ENCODE peak calls at places on chromosomes 2 and 18, in four cellular contexts. One of them, this sample, is unnamed.

GRCh38 chr2:113138428-113139322 is 11.3 kb downstream of the IL1RN start:
- DNase-seq in IMR-90: peak; percentile 66
- DNase-seq in GM12892: no peak
- DNase-seq in suprapubic skin: no peak
- DNase-seq in this sample: peak; percentile 56

GRCh38 chr2:130819226-130819914 is 17.3 kb upstream of the ARHGEF4 start:
- DNase-seq in GM12892: no peak
- DNase-seq in IMR-90: no peak
- DNase-seq in suprapubic skin: peak; percentile 59
- DNase-seq in this sample: no peak

GRCh38 chr2:238952261-238952924 is 104.5 kb downstream of the TWIST2 start:
- DNase-seq in IMR-90: peak; percentile 41
- DNase-seq in suprapubic skin: no peak
- DNase-seq in GM12892: no peak
- DNase-seq in this sample: no peak

GRCh38 chr18:59344990-59345389 is 14.1 kb downstream of the LMAN1 start:
- DNase-seq in GM12892: no peak
- DNase-seq in IMR-90: no peak
- DNase-seq in suprapubic skin: no peak
- DNase-seq in this sample: no peak

GRCh38 chr2:9230881-9231280 is 24.3 kb downstream of the ASAP2 start:
- DNase-seq in GM12892: no peak
- DNase-seq in IMR-90: no peak
- DNase-seq in suprapubic skin: no peak
- DNase-seq in this sample: no peak

GRCh38 chr2:8212239-8212638 is 469.6 kb upstream of the ID2 start:
- DNase-seq in suprapubic skin: no peak
- DNase-seq in GM12892: no peak
- DNase-seq in IMR-90: no peak
- DNase-seq in this sample: no peak

GRCh38 chr2:178909507-178909906 is 102.3 kb upstream of the TTN start:
- DNase-seq in GM12892: no peak
- DNase-seq in IMR-90: no peak
- DNase-seq in suprapubic skin: no peak
- DNase-seq in this sample: no peak

GRCh38 chr2:54557601-54558187 is 101.6 kb downstream of the SPTBN1 start:
- DNase-seq in IMR-90: no peak
- DNase-seq in GM12892: no peak
- DNase-seq in suprapubic skin: peak; percentile 72
- DNase-seq in this sample: no peak

GRCh38 chr18:23938046-23938756 is 76.4 kb upstream of the TTC39C start:
- DNase-seq in IMR-90: no peak
- DNase-seq in suprapubic skin: no peak
- DNase-seq in GM12892: no peak
- DNase-seq in this sample: no peak

GRCh38 chr2:120177011-120177621 is 46.1 kb downstream of the TMEM185B start:
- DNase-seq in GM12892: peak; percentile 56
- DNase-seq in IMR-90: no peak
- DNase-seq in suprapubic skin: peak; percentile 64
- DNase-seq in this sample: no peak
- TF ChIP-seq POLR2A in GM12892: peak; percentile 90
- TF ChIP-seq POLR2A in IMR-90: no peak
- TF ChIP-seq POLR2A in suprapubic skin: no peak
- TF ChIP-seq POLR2A in this sample: no peak

DNA sequence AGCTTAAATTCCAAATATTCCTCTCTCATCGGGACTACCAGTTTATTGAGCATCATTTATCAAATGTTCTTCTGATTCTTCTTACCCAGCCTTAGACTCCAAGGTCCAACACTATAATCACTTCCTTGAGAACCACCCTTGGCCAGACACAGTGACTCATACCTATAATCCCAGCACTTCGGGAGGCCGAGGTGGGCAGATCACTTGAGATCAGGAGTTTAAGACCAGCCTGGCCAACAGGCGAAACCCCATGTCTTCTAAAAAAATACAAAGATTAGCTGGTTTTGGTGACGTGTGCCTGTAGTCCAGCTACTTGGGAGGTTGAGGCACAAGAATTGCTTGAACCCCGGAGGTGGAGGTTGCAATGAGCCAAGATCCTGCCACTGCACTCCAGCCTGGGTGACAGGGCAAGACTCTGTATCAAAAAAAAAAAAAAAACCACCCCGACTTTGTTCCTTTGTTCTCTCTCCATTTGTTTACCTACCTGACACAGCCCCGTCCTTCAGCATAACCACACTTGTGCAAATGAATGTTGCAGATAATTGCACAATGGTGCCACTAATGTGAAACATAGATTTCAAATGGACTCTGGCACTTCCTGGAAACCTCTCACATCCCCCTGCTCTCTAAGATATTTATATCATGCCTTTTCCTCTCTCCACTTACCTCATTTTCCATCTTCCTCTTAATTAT is 38.9 kb upstream of the LPIN2 start:
- DNase-seq in IMR-90: no peak
- DNase-seq in suprapubic skin: no peak
- DNase-seq in GM12892: no peak
- DNase-seq in this sample: no peak
- TF ChIP-seq POLR2A in IMR-90: no peak
- TF ChIP-seq POLR2A in suprapubic skin: no peak
- TF ChIP-seq POLR2A in GM12892: no peak
- TF ChIP-seq POLR2A in this sample: no peak

GRCh38 chr2:175169191-175169590 is 1.2 kb upstream of the ATF2 start:
- DNase-seq in GM12892: no peak
- DNase-seq in IMR-90: no peak
- DNase-seq in suprapubic skin: no peak
- DNase-seq in this sample: no peak

GRCh38 chr2:175168564-175168945 is 552 bp upstream of the ATF2 start:
- DNase-seq in IMR-90: no peak
- DNase-seq in GM12892: no peak
- DNase-seq in suprapubic skin: no peak
- DNase-seq in this sample: no peak

GRCh38 chr2:175166216-175166824 is 1.7 kb downstream of the ATF2 start:
- DNase-seq in GM12892: no peak
- DNase-seq in suprapubic skin: no peak
- DNase-seq in IMR-90: no peak
- DNase-seq in this sample: no peak

GRCh38 chr2:175167076-175167791 is 769 bp downstream of the ATF2 start:
- DNase-seq in suprapubic skin: peak; percentile 71
- DNase-seq in GM12892: no peak
- DNase-seq in IMR-90: no peak
- DNase-seq in this sample: no peak

DNA sequence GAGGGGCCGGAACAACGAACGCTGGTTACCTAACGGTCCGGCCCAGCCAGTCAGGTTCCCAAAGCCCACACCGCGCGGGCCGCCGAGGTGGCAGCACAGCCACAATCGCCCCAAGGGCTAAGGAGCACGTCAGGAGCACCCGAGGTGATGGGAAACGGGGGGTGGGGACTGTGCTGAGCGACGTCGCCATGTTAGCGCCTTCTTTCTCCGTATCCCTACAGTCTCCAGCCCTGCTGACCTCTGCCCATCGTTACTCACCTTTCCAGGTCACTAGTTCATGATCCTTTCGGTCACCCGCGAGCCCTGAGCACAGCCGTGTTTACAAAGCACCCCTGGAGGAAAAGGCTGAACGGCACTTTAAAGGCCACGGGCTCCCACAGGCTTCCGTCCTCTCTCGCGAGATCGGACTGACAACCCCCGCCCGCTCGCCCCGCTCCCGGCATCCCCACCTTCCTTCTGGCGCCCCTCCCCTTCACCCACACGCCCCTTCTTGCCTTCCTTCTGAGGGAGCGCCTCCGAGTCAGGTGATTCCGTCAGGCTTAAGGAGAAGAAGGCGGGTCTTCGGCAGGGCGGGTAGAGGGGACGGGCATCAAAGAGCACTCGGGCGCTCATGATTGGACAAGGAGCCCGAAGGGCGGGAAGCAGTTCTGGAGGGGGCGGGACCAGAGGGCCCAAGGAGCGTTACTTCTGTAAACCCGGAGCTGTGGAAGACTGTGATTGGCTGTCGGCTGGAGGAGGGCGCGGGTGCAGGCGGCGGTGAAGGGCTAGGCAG is at the start of gene ATF2:
- DNase-seq in suprapubic skin: peak; percentile 99
- DNase-seq in GM12892: peak; percentile 79
- DNase-seq in IMR-90: peak; percentile 100
- DNase-seq in this sample: peak; percentile 79
- TF ChIP-seq POLR2A in suprapubic skin: peak; percentile 35
- TF ChIP-seq POLR2A in GM12892: peak; percentile 65
- TF ChIP-seq POLR2A in IMR-90: peak; percentile 77
- TF ChIP-seq POLR2A in this sample: peak; percentile 57

GRCh38 chr2:240369725-240370585 is 65.5 kb upstream of the GPC1 start:
- DNase-seq in GM12892: no peak
- DNase-seq in suprapubic skin: no peak
- DNase-seq in IMR-90: peak; percentile 93
- DNase-seq in this sample: peak; percentile 98
- TF ChIP-seq POLR2A in GM12892: no peak
- TF ChIP-seq POLR2A in suprapubic skin: no peak
- TF ChIP-seq POLR2A in IMR-90: peak; percentile 28
- TF ChIP-seq POLR2A in this sample: no peak

GRCh38 chr2:147008481-147008880 is 836.3 kb upstream of the ACVR2A start:
- DNase-seq in GM12892: no peak
- DNase-seq in IMR-90: no peak
- DNase-seq in suprapubic skin: no peak
- DNase-seq in this sample: no peak

GRCh38 chr2:147002256-147002655 is 842.6 kb upstream of the ACVR2A start:
- DNase-seq in suprapubic skin: no peak
- DNase-seq in GM12892: no peak
- DNase-seq in IMR-90: no peak
- DNase-seq in this sample: no peak

GRCh38 chr2:147006724-147007123 is 838.1 kb upstream of the ACVR2A start:
- DNase-seq in GM12892: no peak
- DNase-seq in suprapubic skin: no peak
- DNase-seq in IMR-90: no peak
- DNase-seq in this sample: no peak
- TF ChIP-seq POLR2A in GM12892: no peak
- TF ChIP-seq POLR2A in suprapubic skin: no peak
- TF ChIP-seq POLR2A in IMR-90: no peak
- TF ChIP-seq POLR2A in this sample: no peak

GRCh38 chr2:67883316-67884080 is 179.3 kb downstream of the C1D start:
- DNase-seq in GM12892: no peak
- DNase-seq in IMR-90: no peak
- DNase-seq in suprapubic skin: no peak
- DNase-seq in this sample: no peak

GRCh38 chr2:67891642-67892041 is 171.2 kb downstream of the C1D start:
- DNase-seq in suprapubic skin: no peak
- DNase-seq in IMR-90: no peak
- DNase-seq in GM12892: no peak
- DNase-seq in this sample: no peak

GRCh38 chr2:67888351-67889005 is 174.3 kb downstream of the C1D start:
- DNase-seq in IMR-90: no peak
- DNase-seq in suprapubic skin: no peak
- DNase-seq in GM12892: no peak
- DNase-seq in this sample: no peak

DNA sequence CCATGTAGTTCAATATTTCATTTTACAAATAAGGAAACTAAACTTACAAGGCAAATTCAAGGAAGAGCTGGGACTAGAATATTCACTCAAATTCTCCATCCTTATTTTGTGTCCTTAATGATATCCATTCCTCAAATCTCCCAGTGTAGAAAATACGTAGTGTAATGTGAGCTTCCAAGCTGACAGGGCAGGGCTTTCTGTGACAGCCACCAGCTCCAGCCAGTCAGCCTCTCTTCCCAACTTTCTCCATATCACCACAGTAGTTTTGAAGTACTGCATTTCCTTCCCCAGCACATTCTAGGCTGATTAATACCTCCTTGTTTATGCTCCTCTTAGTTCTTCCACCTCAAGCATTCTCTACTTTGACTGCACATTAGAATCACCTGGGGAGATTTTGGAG is 176.4 kb downstream of the C1D start:
- DNase-seq in IMR-90: no peak
- DNase-seq in suprapubic skin: no peak
- DNase-seq in GM12892: no peak
- DNase-seq in this sample: no peak
- TF ChIP-seq POLR2A in IMR-90: no peak
- TF ChIP-seq POLR2A in suprapubic skin: no peak
- TF ChIP-seq POLR2A in GM12892: no peak
- TF ChIP-seq POLR2A in this sample: no peak

DNA sequence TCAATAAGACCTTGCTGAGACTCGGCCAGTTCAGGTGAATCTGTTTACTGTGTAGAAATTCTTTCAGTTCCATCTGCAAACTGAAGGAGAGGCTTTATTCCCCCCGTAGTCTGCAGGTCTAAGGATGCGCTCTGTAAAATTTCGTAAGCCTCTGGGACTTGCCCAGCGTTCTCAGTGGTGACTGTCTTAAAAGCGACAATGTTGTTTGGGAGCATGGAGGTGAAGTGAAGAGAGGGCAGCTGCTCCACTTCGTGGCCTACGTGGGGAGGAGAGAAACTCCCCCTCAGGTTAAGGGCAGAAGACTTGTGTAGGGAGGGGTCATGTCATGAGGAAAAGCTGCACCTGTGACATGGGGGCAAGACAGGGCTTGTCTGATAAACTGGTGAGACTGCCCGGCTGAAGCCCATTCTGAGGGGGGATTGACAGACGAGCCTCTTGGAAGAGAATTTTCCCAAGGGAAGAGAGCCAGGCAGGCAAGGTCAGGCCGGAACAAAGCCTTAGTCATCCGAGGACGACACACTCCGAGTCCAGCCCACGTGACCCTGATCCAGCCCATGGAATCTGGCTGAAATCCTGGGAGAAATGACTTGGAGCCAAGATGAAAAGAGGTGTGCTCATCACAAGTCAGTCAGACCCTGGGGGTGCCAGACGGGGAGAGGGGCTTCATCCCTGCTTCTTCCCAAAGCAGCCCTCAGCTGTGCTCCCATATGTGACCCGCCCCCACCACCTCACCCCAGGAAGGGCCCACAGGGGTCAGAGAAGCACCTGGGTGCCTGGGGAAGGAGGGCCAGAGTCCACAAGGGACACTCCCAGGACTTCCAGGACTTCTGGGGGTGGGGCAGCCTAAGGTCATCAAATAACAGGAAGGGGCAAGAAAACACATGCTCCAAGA is 88.5 kb upstream of the SH3BP4 start:
- DNase-seq in suprapubic skin: no peak
- DNase-seq in GM12892: no peak
- DNase-seq in IMR-90: peak; percentile 82
- DNase-seq in this sample: peak; percentile 68
- TF ChIP-seq POLR2A in suprapubic skin: no peak
- TF ChIP-seq POLR2A in GM12892: no peak
- TF ChIP-seq POLR2A in IMR-90: no peak
- TF ChIP-seq POLR2A in this sample: no peak

DNA sequence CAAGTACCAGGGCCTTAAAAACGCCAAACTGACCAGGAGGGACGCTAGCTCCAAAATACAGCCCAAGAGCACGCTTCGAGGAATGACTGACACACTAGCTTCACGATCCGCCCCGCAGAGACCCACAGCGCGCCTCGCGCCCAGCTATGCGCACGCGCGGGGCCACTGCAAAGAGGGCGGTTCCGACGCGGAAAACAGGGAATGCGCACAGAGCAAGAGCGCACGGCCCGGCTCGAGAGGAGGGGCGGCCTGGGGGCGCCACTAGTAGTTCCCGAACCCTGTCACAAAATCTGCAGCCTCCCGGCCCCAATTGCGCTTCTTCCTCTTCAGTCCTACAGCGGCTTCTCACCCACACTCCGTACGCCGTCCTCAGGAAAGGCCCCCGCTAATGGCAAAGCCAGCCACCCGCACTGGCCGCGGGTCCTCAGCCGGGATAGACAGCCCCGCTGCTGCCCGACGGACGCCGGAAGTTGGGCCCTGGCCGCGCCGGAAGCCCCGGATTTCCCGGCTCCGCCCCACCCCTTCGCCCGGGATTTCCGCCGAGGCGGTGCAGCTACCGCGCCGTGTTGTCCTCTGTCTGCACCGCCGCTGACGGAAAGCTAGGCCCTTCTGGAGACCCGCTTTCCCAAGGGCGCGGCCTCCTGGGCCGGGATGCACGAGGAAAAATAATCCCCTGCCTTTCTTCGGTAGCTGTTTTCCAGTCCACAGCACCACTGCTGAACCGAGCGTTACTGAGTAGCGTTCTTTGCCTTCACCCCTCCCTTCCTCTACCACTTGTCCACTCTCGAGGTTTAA is at the start of gene HDHD2:
- DNase-seq in IMR-90: peak; percentile 69
- DNase-seq in GM12892: peak; percentile 63
- DNase-seq in suprapubic skin: peak; percentile 87
- DNase-seq in this sample: peak; percentile 53
- TF ChIP-seq POLR2A in IMR-90: peak; percentile 66
- TF ChIP-seq POLR2A in GM12892: peak; percentile 87
- TF ChIP-seq POLR2A in suprapubic skin: peak; percentile 26
- TF ChIP-seq POLR2A in this sample: peak; percentile 81